ENCODE peak calls at places on chromosomes 13 and 19, in seven cellular contexts. One of them, this sample, is unnamed.

GRCh38 chr13:26682606-26683005 is 78.0 kb downstream of the GPR12 start:
- DNase-seq in lower lobe of right lung: no peak
- DNase-seq in left ventricle myocardium inferior: no peak
- DNase-seq in progenitor cell of endocrine pancreas: no peak
- DNase-seq in left lung: no peak
- DNase-seq in fibroblast of lung: no peak
- DNase-seq in Peyer's patch: no peak
- DNase-seq in this sample: no peak

GRCh38 chr13:97257800-97258799 is 36.0 kb downstream of the MBNL2 start:
- DNase-seq in lower lobe of right lung: no peak
- DNase-seq in left ventricle myocardium inferior: peak; percentile 40
- DNase-seq in progenitor cell of endocrine pancreas: no peak
- DNase-seq in left lung: no peak
- DNase-seq in fibroblast of lung: peak; percentile 80
- DNase-seq in Peyer's patch: no peak
- DNase-seq in this sample: peak; percentile 97

GRCh38 chr13:41411536-41411935 is 45.8 kb upstream of the RGCC start:
- DNase-seq in lower lobe of right lung: no peak
- DNase-seq in left ventricle myocardium inferior: no peak
- DNase-seq in progenitor cell of endocrine pancreas: no peak
- DNase-seq in left lung: no peak
- DNase-seq in fibroblast of lung: peak; percentile 77
- DNase-seq in Peyer's patch: no peak
- DNase-seq in this sample: peak; percentile 62

GRCh38 chr13:39410089-39410901 is 192.7 kb downstream of the LHFPL6 start:
- DNase-seq in lower lobe of right lung: no peak
- DNase-seq in left ventricle myocardium inferior: no peak
- DNase-seq in progenitor cell of endocrine pancreas: no peak
- DNase-seq in left lung: no peak
- DNase-seq in fibroblast of lung: peak; percentile 68
- DNase-seq in Peyer's patch: no peak
- DNase-seq in this sample: no peak

GRCh38 chr19:2270157-2270571 is 11.8 kb downstream of the PEAK3 start:
- DNase-seq in lower lobe of right lung: peak; percentile 77
- DNase-seq in left ventricle myocardium inferior: peak; percentile 61
- DNase-seq in progenitor cell of endocrine pancreas: no peak
- DNase-seq in left lung: peak; percentile 64
- DNase-seq in fibroblast of lung: no peak
- DNase-seq in Peyer's patch: peak; percentile 67
- DNase-seq in this sample: no peak

GRCh38 chr13:113005076-113005865 is 36.3 kb downstream of the MCF2L start:
- DNase-seq in lower lobe of right lung: no peak
- DNase-seq in left ventricle myocardium inferior: no peak
- DNase-seq in progenitor cell of endocrine pancreas: no peak
- DNase-seq in left lung: no peak
- DNase-seq in fibroblast of lung: no peak
- DNase-seq in Peyer's patch: no peak
- DNase-seq in this sample: no peak

GRCh38 chr13:108328848-108329247 is 59.3 kb downstream of the TNFSF13B start:
- DNase-seq in lower lobe of right lung: no peak
- DNase-seq in left ventricle myocardium inferior: no peak
- DNase-seq in progenitor cell of endocrine pancreas: no peak
- DNase-seq in left lung: no peak
- DNase-seq in fibroblast of lung: no peak
- DNase-seq in Peyer's patch: no peak
- DNase-seq in this sample: no peak

GRCh38 chr19:46755077-46755852 is 9.0 kb upstream of the STRN4 start:
- DNase-seq in lower lobe of right lung: peak; percentile 56
- DNase-seq in left ventricle myocardium inferior: no peak
- DNase-seq in progenitor cell of endocrine pancreas: no peak
- DNase-seq in left lung: no peak
- DNase-seq in fibroblast of lung: peak; percentile 88
- DNase-seq in Peyer's patch: no peak
- DNase-seq in this sample: no peak

GRCh38 chr13:26280295-26280694 is 26.4 kb downstream of the CDK8 start:
- DNase-seq in lower lobe of right lung: no peak
- DNase-seq in left ventricle myocardium inferior: no peak
- DNase-seq in progenitor cell of endocrine pancreas: no peak
- DNase-seq in left lung: no peak
- DNase-seq in fibroblast of lung: peak; percentile 9
- DNase-seq in Peyer's patch: no peak
- DNase-seq in this sample: peak; percentile 79

GRCh38 chr13:68168448-68168847 is 938.3 kb upstream of the PCDH9 start:
- DNase-seq in lower lobe of right lung: no peak
- DNase-seq in left ventricle myocardium inferior: no peak
- DNase-seq in progenitor cell of endocrine pancreas: no peak
- DNase-seq in left lung: no peak
- DNase-seq in fibroblast of lung: no peak
- DNase-seq in Peyer's patch: no peak
- DNase-seq in this sample: no peak

GRCh38 chr19:57068921-57069697 is 50.7 kb upstream of the USP29 start:
- DNase-seq in lower lobe of right lung: no peak
- DNase-seq in left ventricle myocardium inferior: no peak
- DNase-seq in progenitor cell of endocrine pancreas: no peak
- DNase-seq in left lung: no peak
- DNase-seq in fibroblast of lung: no peak
- DNase-seq in Peyer's patch: no peak
- DNase-seq in this sample: no peak

GRCh38 chr13:32676242-32676641 is 90.0 kb downstream of the PDS5B start:
- DNase-seq in lower lobe of right lung: no peak
- DNase-seq in left ventricle myocardium inferior: no peak
- DNase-seq in progenitor cell of endocrine pancreas: no peak
- DNase-seq in left lung: no peak
- DNase-seq in fibroblast of lung: no peak
- DNase-seq in Peyer's patch: no peak
- DNase-seq in this sample: peak; percentile 42

GRCh38 chr13:108944760-108945159 is 315.3 kb downstream of the MYO16 start:
- DNase-seq in lower lobe of right lung: no peak
- DNase-seq in left ventricle myocardium inferior: no peak
- DNase-seq in progenitor cell of endocrine pancreas: no peak
- DNase-seq in left lung: no peak
- DNase-seq in fibroblast of lung: peak; percentile 50
- DNase-seq in Peyer's patch: no peak
- DNase-seq in this sample: no peak

GRCh38 chr19:10820173-10820572 is 15.8 kb downstream of the TMED1 start:
- DNase-seq in lower lobe of right lung: no peak
- DNase-seq in left ventricle myocardium inferior: no peak
- DNase-seq in progenitor cell of endocrine pancreas: no peak
- DNase-seq in left lung: no peak
- DNase-seq in fibroblast of lung: no peak
- DNase-seq in Peyer's patch: no peak
- DNase-seq in this sample: no peak
- TF ChIP-seq CTCF in lower lobe of right lung: peak; percentile 13
- TF ChIP-seq CTCF in left ventricle myocardium inferior: peak; percentile 40
- TF ChIP-seq CTCF in progenitor cell of endocrine pancreas: peak; percentile 22
- TF ChIP-seq CTCF in left lung: no peak
- TF ChIP-seq CTCF in fibroblast of lung: no peak
- TF ChIP-seq CTCF in Peyer's patch: peak; percentile 28
- TF ChIP-seq CTCF in this sample: peak; percentile 58

GRCh38 chr13:62320129-62320724 is 904.6 kb upstream of the PCDH20 start:
- DNase-seq in lower lobe of right lung: no peak
- DNase-seq in left ventricle myocardium inferior: no peak
- DNase-seq in progenitor cell of endocrine pancreas: no peak
- DNase-seq in left lung: no peak
- DNase-seq in fibroblast of lung: peak; percentile 85
- DNase-seq in Peyer's patch: no peak
- DNase-seq in this sample: peak; percentile 24
- TF ChIP-seq CTCF in lower lobe of right lung: peak; percentile 24
- TF ChIP-seq CTCF in left ventricle myocardium inferior: peak; percentile 62
- TF ChIP-seq CTCF in progenitor cell of endocrine pancreas: peak; percentile 88
- TF ChIP-seq CTCF in left lung: peak; percentile 15
- TF ChIP-seq CTCF in fibroblast of lung: peak; percentile 66
- TF ChIP-seq CTCF in Peyer's patch: no peak
- TF ChIP-seq CTCF in this sample: peak; percentile 37

GRCh38 chr19:29860492-29860891 is 48.7 kb downstream of the CCNE1 start:
- DNase-seq in lower lobe of right lung: no peak
- DNase-seq in left ventricle myocardium inferior: no peak
- DNase-seq in progenitor cell of endocrine pancreas: no peak
- DNase-seq in left lung: no peak
- DNase-seq in fibroblast of lung: no peak
- DNase-seq in Peyer's patch: no peak
- DNase-seq in this sample: no peak
- TF ChIP-seq CTCF in lower lobe of right lung: no peak
- TF ChIP-seq CTCF in left ventricle myocardium inferior: no peak
- TF ChIP-seq CTCF in progenitor cell of endocrine pancreas: no peak
- TF ChIP-seq CTCF in left lung: no peak
- TF ChIP-seq CTCF in fibroblast of lung: no peak
- TF ChIP-seq CTCF in Peyer's patch: no peak
- TF ChIP-seq CTCF in this sample: no peak

DNA sequence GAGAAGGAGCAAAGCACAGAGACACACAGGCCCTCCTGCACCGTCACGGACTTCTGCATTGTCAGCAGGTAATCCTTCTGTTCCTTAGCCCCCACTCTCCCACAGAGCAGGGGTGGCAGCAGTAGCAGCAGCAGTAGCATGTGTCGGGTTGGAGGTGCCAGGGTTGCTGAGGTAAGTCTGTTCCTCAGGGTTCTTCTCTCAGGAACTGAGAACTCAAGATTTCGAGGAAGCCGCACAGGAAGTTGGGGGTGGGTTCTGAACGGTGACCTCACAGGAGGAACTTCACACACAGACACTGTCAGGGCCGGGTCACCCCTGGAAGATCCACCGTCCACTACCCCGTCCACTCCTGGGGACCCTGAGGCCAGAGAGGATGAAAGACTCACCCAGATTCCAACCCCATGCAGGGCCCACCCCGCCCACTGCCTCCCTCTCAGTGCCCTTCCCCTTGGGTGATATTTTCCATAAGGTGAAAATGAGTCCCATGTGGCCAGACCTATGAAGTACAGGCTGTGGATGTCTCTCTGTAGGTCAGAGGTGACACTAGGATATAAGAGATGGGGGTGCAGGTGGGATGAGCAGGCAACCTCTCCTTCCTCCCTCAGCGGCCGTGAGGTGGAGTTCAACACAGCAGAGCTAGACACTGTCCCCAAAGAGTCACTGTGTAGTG is at the start of gene SIGLEC12:
- DNase-seq in lower lobe of right lung: peak; percentile 71
- DNase-seq in left ventricle myocardium inferior: peak; percentile 33
- DNase-seq in progenitor cell of endocrine pancreas: no peak
- DNase-seq in left lung: peak; percentile 78
- DNase-seq in fibroblast of lung: no peak
- DNase-seq in Peyer's patch: peak; percentile 68
- DNase-seq in this sample: no peak
- TF ChIP-seq CTCF in lower lobe of right lung: no peak
- TF ChIP-seq CTCF in left ventricle myocardium inferior: no peak
- TF ChIP-seq CTCF in progenitor cell of endocrine pancreas: no peak
- TF ChIP-seq CTCF in left lung: no peak
- TF ChIP-seq CTCF in fibroblast of lung: no peak
- TF ChIP-seq CTCF in Peyer's patch: no peak
- TF ChIP-seq CTCF in this sample: no peak

DNA sequence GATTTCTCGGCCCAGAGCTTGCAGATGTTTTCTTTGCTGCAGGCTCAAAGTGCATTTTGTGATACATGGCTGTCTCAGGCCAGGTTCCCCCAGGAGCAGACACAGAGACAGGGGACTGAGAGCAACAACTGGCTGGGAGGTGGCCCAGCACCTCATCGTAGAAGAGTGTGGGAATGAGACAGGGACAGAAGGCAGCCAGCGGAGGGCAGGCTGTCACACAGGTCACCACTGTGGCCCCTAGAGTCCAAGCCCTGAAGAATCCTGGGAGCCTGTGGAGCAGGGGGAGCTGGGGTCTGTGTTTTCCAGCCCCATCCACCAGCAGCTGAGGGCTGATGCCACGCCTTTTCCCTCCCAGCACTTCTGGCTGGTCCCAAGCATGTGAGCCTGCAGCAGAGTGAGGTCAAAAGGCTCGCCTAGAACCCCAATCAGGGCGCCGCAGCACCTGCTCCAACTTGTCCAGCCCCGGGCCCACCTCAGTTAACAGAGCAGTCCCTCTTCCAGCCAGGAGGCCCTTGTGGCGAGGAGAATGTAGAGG is 723.8 kb downstream of the UQCRFS1 start:
- DNase-seq in lower lobe of right lung: no peak
- DNase-seq in left ventricle myocardium inferior: no peak
- DNase-seq in progenitor cell of endocrine pancreas: no peak
- DNase-seq in left lung: no peak
- DNase-seq in fibroblast of lung: no peak
- DNase-seq in Peyer's patch: no peak
- DNase-seq in this sample: no peak
- TF ChIP-seq CTCF in lower lobe of right lung: no peak
- TF ChIP-seq CTCF in left ventricle myocardium inferior: no peak
- TF ChIP-seq CTCF in progenitor cell of endocrine pancreas: no peak
- TF ChIP-seq CTCF in left lung: no peak
- TF ChIP-seq CTCF in fibroblast of lung: no peak
- TF ChIP-seq CTCF in Peyer's patch: no peak
- TF ChIP-seq CTCF in this sample: no peak

DNA sequence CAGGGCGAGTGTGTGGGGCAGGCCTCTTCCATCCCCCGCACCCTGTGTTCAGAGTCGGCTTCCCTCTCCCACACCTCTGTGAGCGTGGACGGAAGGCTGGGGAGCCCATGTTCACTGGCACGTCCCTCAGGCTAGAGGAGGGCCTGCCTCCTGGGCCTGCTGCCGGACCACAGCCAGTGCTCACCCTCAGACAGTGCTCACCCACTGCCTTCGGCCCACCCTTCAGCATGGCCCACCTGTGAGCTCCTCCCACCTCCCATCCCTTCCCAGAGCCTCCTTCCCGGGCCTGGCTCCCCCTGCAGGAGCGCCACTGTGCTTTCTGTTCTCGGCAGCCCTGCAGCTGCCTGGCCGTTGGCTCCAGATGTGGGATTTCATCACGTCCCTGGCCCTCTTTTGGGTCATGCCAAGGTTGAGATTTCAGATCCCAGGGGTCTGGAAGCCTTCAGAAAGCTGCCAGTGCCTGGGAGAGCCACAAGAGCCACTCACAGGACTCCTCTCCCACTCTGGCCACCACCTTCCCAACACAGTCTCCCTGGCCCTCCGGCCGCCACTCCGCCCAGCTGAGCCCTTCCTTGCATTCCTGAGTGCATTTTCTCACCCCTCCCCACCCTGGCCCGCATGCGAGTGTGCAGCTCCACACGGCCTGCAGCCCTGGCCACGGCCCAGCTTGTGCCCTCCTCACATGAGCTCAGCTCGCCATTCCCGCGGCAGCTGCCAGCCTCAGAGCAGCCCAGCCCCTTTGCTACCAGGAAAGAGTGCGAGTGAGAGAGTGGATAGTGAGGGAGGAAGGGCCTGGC is 25.3 kb downstream of the CAPN12 start:
- DNase-seq in lower lobe of right lung: peak; percentile 67
- DNase-seq in left ventricle myocardium inferior: peak; percentile 75
- DNase-seq in progenitor cell of endocrine pancreas: no peak
- DNase-seq in left lung: no peak
- DNase-seq in fibroblast of lung: peak; percentile 57
- DNase-seq in Peyer's patch: no peak
- DNase-seq in this sample: peak; percentile 28
- TF ChIP-seq CTCF in lower lobe of right lung: peak; percentile 19
- TF ChIP-seq CTCF in left ventricle myocardium inferior: peak; percentile 59
- TF ChIP-seq CTCF in progenitor cell of endocrine pancreas: peak; percentile 48
- TF ChIP-seq CTCF in left lung: no peak
- TF ChIP-seq CTCF in fibroblast of lung: peak; percentile 47
- TF ChIP-seq CTCF in Peyer's patch: peak; percentile 16
- TF ChIP-seq CTCF in this sample: peak; percentile 72

GRCh38 chr19:58181902-58182576 is 822 bp upstream of the ZNF274 start:
- DNase-seq in lower lobe of right lung: no peak
- DNase-seq in left ventricle myocardium inferior: peak; percentile 29
- DNase-seq in progenitor cell of endocrine pancreas: no peak
- DNase-seq in left lung: no peak
- DNase-seq in fibroblast of lung: peak; percentile 20
- DNase-seq in Peyer's patch: peak; percentile 66
- DNase-seq in this sample: peak; percentile 39
- TF ChIP-seq CTCF in lower lobe of right lung: peak; percentile 49
- TF ChIP-seq CTCF in left ventricle myocardium inferior: peak; percentile 65
- TF ChIP-seq CTCF in progenitor cell of endocrine pancreas: peak; percentile 34
- TF ChIP-seq CTCF in left lung: peak; percentile 47
- TF ChIP-seq CTCF in fibroblast of lung: peak; percentile 40
- TF ChIP-seq CTCF in Peyer's patch: peak; percentile 28
- TF ChIP-seq CTCF in this sample: peak; percentile 73